ENCODE peak calls at places on chromosome 5, in five cellular contexts. K is neuronal stem cell, H is ovary, I is lower lobe of right lung, W is heart left ventricle. B is an unnamed sample. For H3K4me1 and H3K9me3, the result is how much of the 10 kb centered on the place peaks cover.

GRCh38 chr5:152066760-152067159 is 142.1 kb upstream of the GLRA1 start:
- DNase-seq in K (no peak), H (no peak), I (no peak), W (no peak), B (no peak)

GRCh38 chr5:171270136-171270535 is 38.9 kb upstream of the TLX3 start:
- DNase-seq in K (no peak), H (no peak), I (no peak), W (no peak), B (no peak)

GRCh38 chr5:146877178-146877681 is 1.3 kb downstream of the PPP2R2B start:
- DNase-seq in K (no peak), H (no peak), I (no peak), W (no peak), B (no peak)

GRCh38 chr5:35127006-35127405 is 79.3 kb upstream of the AGXT2 start:
- DNase-seq in K (no peak), H (no peak), I (no peak), W (no peak), B (no peak)

GRCh38 chr5:168136340-168136739 is 155.1 kb upstream of the WWC1 start:
- DNase-seq in K (no peak), H (no peak), I (no peak), W (no peak), B (no peak)

GRCh38 chr5:108214857-108215256 is 167.0 kb downstream of the FBXL17 start:
- DNase-seq in K (no peak), H (no peak), I (no peak), W (no peak), B (no peak)

GRCh38 chr5:149172261-149172660 is 31.0 kb downstream of the ABLIM3 start:
- DNase-seq in K (no peak), H (no peak), I (no peak), W (no peak), B (no peak)

GRCh38 chr5:34738381-34738780 is 82.3 kb downstream of the RAI14 start:
- DNase-seq in K (no peak), H (no peak), I (no peak), W (no peak), B (no peak)

GRCh38 chr5:81969912-81970311 is 1.9 kb upstream of the ATG10 start:
- DNase-seq in K (no peak), H (no peak), I (no peak), W (no peak), B (no peak)

GRCh38 chr5:134101686-134102439 is 12.6 kb upstream of the TCF7 start:
- DNase-seq in K (no peak), H (peak), I (peak), W (peak), B (peak)

GRCh38 chr5:68070641-68071191 is 144.8 kb upstream of the PIK3R1 start:
- DNase-seq in K (no peak), H (no peak), I (no peak), W (no peak), B (no peak)

GRCh38 chr5:150124111-150124557 is 31.5 kb downstream of the PDGFRB start:
- DNase-seq in K (no peak), H (peak), I (no peak), W (no peak), B (no peak)

GRCh38 chr5:58240286-58240685 is 219.6 kb downstream of the PLK2 start:
- DNase-seq in K (no peak), H (no peak), I (no peak), W (no peak), B (no peak)

GRCh38 chr5:59116231-59116900 is 533.5 kb downstream of the RAB3C start:
- DNase-seq in K (no peak), H (no peak), I (no peak), W (no peak), B (no peak)

GRCh38 chr5:88787856-88788255 is 95.1 kb downstream of the MEF2C start:
- DNase-seq in K (no peak), H (no peak), I (no peak), W (no peak), B (no peak)

GRCh38 chr5:171840066-171840465 is 54.4 kb downstream of the SMIM23 start:
- DNase-seq in K (no peak), H (no peak), I (no peak), W (no peak), B (no peak)

GRCh38 chr5:96516631-96517071 is 83.6 kb upstream of the PCSK1 start:
- DNase-seq in K (no peak), H (no peak), I (no peak), W (no peak), B (no peak)

GRCh38 chr5:78647838-78648358 is 674 bp downstream of the LHFPL2 start:
- DNase-seq in K (no peak), H (peak), I (peak), W (peak), B (no peak)

GRCh38 chr5:155947394-155948062 is 379.4 kb upstream of the SGCD start:
- DNase-seq in K (no peak), H (no peak), I (no peak), W (no peak), B (no peak)

GRCh38 chr5:151572657-151573368 is 18.3 kb downstream of the FAT2 start:
- DNase-seq in K (no peak), H (no peak), I (no peak), W (no peak), B (no peak)

GRCh38 chr5:145347026-145347616 is 488.0 kb downstream of the PRELID2 start:
- DNase-seq in K (peak), H (no peak), I (no peak), W (no peak), B (no peak)

GRCh38 chr5:104071887-104072286 is 509.3 kb upstream of the NUDT12 start:
- DNase-seq in K (no peak), H (no peak), I (no peak), W (no peak), B (no peak)

GRCh38 chr5:141513627-141514329 is 24.9 kb downstream of the PCDHGC5 start:
- DNase-seq in K (peak), H (peak), I (peak), W (peak), B (peak)

GRCh38 chr5:97124335-97124734 is 18.1 kb downstream of the LIX1 start:
- DNase-seq in K (no peak), H (no peak), I (no peak), W (no peak), B (no peak)

GRCh38 chr5:167951121-167951520 is 340.3 kb upstream of the WWC1 start:
- DNase-seq in K (no peak), H (no peak), I (no peak), W (no peak), B (no peak)

GRCh38 chr5:42772265-42772993 is 15.8 kb downstream of the CCDC152 start:
- DNase-seq in K (no peak), H (no peak), I (no peak), W (no peak), B (no peak)

GRCh38 chr5:61467766-61468482 is 135.9 kb downstream of the ZSWIM6 start:
- DNase-seq in K (peak), H (no peak), I (no peak), W (no peak), B (no peak)

GRCh38 chr5:107516452-107517184 is 154.1 kb downstream of the EFNA5 start:
- DNase-seq in K (no peak), H (no peak), I (no peak), W (no peak), B (no peak)

GRCh38 chr5:179802207-179802883 is 4.3 kb downstream of the MGAT4B start:
- DNase-seq in K (no peak), H (peak), I (no peak), W (no peak), B (no peak)

GRCh38 chr5:117657591-117657990 is 1083.0 kb upstream of the SEMA6A start:
- DNase-seq in K (no peak), H (no peak), I (no peak), W (no peak), B (no peak)

GRCh38 chr5:174892742-174893141 is 168.4 kb downstream of the MSX2 start:
- DNase-seq in K (no peak), H (no peak), I (no peak), W (no peak), B (no peak)

GRCh38 chr5:56211298-56211865 is 21.7 kb downstream of the ANKRD55 start:
- DNase-seq in K (peak), H (no peak), I (no peak), W (no peak), B (no peak)

GRCh38 chr5:118253401-118254061 is 734.8 kb downstream of the DTWD2 start:
- DNase-seq in K (no peak), H (no peak), I (no peak), W (no peak), B (no peak)

GRCh38 chr5:168681556-168682183 is 102.5 kb upstream of the PANK3 start:
- DNase-seq in K (no peak), H (peak), I (no peak), W (peak), B (no peak)

GRCh38 chr5:142871056-142871879 is 101.1 kb downstream of the ARHGAP26 start:
- DNase-seq in K (no peak), H (no peak), I (peak), W (no peak), B (no peak)

GRCh38 chr5:93532370-93532769 is 48.6 kb downstream of the NR2F1-AS1 start:
- DNase-seq in K (no peak), H (peak), I (no peak), W (peak), B (no peak)

GRCh38 chr5:83974151-83974822 is 253.6 kb upstream of the HAPLN1 start:
- DNase-seq in K (peak), H (no peak), I (no peak), W (no peak), B (no peak)

DNA sequence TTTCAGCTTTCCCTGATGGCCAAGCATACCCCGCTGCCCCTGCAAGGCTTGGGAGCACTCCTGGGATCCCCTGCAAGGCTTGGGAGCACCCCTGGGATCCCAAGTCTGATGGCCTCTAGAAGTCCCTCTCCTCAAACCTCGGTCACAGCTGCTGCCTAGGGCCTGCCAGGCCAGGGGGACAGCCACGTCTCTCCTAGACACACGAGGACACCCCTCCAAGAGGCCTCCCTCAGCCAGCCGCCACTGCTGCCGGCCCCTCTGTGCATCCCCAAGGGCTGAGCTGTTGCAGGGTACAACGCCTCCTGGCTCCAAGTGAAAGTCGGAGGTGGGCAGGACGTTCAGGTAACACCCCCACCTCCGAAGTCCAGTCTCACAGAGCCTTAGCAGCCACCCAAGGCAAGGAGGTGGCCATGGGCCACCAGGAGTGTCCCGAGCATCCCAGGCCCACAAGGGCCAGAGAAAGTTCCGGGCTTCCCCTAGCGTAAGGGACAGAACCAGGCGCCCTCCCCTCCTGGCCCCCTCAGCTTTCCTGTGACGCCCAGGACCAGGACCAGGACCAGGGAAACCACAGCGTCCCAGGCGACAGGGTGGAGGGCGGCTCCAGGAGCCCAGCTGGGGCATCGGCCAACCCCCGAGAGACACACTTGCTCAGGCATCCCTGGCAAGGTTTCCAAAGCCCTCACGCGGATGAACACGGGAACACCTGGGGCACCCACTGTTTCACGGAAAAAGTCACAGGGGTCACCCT is 17.3 kb upstream of the SLC12A7 start:
- DNase-seq in K (no peak), H (no peak), I (no peak), W (no peak), B (no peak)
- H3K4me1 ChIP-seq in K (under half), H (under half), I (under half), W (under half), B (under half)

DNA sequence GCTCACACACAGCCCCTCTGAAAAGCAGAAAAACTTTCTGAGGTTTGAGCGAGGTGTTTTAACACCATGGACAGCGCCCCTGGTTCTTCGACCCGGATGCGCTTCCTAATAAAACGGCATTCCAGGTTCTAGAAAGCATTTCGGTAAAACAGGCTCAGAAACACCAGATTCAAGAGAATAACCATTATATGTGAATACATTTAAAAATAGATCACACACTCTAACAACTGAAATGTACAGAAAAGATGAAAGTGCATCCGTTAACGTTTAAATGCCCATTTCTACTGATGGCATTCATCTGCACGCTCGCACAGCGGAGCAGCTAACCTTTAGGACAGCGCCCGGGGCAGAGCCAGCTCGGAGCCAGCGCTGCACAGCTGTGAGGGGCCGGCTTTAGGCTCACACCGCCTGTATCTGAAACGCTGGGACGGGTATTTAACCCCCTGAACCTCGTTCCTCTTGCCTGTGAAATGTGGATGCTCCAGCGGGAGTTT is 26.3 kb upstream of the TENT4A start:
- DNase-seq in K (peak), H (no peak), I (no peak), W (no peak), B (no peak)
- H3K4me3 ChIP-seq in K (peak), H (no peak), I (peak), W (peak), B (no peak)

GRCh38 chr5:91146905-91147600 is 236.1 kb downstream of the ARRDC3 start:
- DNase-seq in K (no peak), H (no peak), I (peak), W (no peak), B (no peak)

GRCh38 chr5:91151947-91152346 is 231.2 kb downstream of the ARRDC3 start:
- DNase-seq in K (no peak), H (peak), I (peak), W (peak), B (no peak)

GRCh38 chr5:91150636-91151035 is 232.5 kb downstream of the ARRDC3 start:
- DNase-seq in K (no peak), H (no peak), I (no peak), W (no peak), B (no peak)

GRCh38 chr5:91146221-91146620 is 236.9 kb downstream of the ARRDC3 start:
- DNase-seq in K (no peak), H (no peak), I (no peak), W (no peak), B (no peak)

GRCh38 chr5:91150189-91150588 is 232.9 kb downstream of the ARRDC3 start:
- DNase-seq in K (no peak), H (no peak), I (no peak), W (no peak), B (no peak)
- H3K9me3 ChIP-seq in K (under half), H (under half), I (under half), W (under half), B (under half)

DNA sequence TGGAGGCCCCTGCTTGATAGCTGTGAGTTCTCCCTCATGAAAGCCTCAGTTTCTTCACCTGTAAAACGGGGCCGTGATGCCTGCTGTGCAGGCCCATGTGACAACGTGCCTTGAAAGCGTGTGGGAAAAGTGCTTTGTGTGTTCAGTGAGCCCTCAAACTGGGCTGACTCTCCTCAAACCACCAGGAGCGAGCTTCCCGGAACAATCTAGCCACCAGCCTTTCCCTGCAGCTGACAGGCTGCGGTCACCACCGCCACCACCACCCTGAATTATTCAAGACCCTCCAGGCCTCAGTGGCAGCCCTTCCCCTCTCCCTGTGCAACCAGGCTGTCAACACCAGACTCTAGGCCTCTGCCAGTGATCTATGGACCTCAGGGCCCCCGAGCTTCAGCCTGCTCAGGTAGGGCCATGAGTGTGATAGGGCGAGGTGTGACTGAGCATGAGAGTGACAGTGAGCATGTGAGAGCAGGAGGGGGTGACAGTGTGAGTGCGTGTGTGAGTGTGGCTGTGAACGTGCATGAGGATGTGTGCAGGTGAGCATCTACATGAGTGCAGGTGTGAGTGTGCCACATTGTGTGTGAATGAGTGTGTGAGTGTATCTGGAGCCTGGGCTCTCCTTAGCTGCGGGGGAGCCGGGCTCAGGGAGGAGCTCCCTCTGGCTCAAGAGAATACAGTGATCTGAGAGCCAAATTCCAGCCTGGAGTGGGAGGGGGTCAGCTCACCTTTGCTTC is 53.3 kb upstream of the PSD2 start:
- DNase-seq in K (no peak), H (no peak), I (no peak), W (no peak), B (no peak)
- H3K4me1 ChIP-seq in K (under half), H (under half), I (under half), W (under half), B (under half)

DNA sequence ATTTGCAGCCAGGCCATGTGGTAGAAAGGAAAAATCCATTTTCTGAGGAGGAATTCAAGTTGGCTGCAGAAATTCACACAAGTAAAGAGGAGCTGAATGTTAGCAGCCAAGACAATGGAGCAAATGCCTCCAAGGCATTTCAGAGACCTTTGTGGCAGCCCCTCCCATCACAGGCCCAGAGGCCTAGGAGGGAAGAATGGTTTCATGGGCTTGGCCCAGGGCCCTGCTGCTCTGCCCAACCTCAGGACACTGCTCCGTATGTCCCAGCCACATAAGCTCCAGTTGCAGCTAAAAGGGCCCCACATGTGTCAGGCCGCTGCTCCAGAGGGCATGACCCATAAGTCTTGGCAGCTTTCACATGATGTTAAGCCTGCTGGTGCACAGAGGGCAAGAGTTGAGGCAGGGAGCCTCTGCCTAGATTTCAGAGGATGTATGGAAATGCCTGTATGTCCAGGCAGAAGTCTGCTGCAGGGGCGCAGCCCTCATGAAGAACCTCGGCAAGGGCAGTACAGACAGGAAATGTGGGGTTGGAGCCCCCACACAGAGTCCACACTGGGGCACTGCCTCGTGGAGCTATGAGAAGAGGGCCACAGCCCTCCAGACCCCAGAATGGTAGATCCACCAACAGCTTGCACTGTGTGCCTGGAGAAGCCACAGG is 144.2 kb upstream of the EPB41L4A start:
- DNase-seq in K (no peak), H (no peak), I (no peak), W (no peak), B (no peak)
- H3K4me3 ChIP-seq in K (no peak), H (no peak), I (no peak), W (no peak), B (no peak)

B was measured in naive thymus-derived CD4-positive, alpha-beta T cell.